ENCODE peak calls at places on chromosomes 3 and 15, in seven cellular contexts. F, V, Z, E, B, A and X are unnamed samples.

GRCh38 chr3:126399348-126399730 is 4.6 kb downstream of the CFAP100 start:
- DNase-seq in F (no peak), V (no peak), Z (no peak), E (no peak), B (no peak), A (no peak), X (no peak)

GRCh38 chr3:12822725-12823373 is 18.5 kb downstream of the RPL32 start:
- DNase-seq in F (peak; percentile 29), V (no peak), Z (no peak), E (no peak), B (no peak), A (peak; percentile 54), X (no peak)

GRCh38 chr3:95815828-95816227 is 998.6 kb upstream of the EPHA6 start:
- DNase-seq in F (no peak), V (no peak), Z (no peak), E (no peak), B (no peak), A (no peak), X (no peak)

GRCh38 chr3:74546426-74546825 is 68.0 kb downstream of the CNTN3 start:
- DNase-seq in F (no peak), V (no peak), Z (peak; percentile 26), E (no peak), B (no peak), A (no peak), X (no peak)

GRCh38 chr15:63870403-63871209 is 36.9 kb upstream of the HERC1 start:
- DNase-seq in F (no peak), V (no peak), Z (peak; percentile 29), E (peak; percentile 59), B (no peak), A (peak; percentile 51), X (no peak)

GRCh38 chr15:31364301-31365031 is 37.8 kb downstream of the KLF13 start:
- DNase-seq in F (no peak), V (peak; percentile 57), Z (no peak), E (peak; percentile 80), B (peak; percentile 56), A (no peak), X (no peak)

GRCh38 chr3:30934208-30934550 is 39.7 kb upstream of the GADL1 start:
- DNase-seq in F (peak; percentile 40), V (no peak), Z (no peak), E (no peak), B (no peak), A (peak; percentile 55), X (no peak)

GRCh38 chr15:60396964-60397771 is 618 bp downstream of the ANXA2 start:
- DNase-seq in F (no peak), V (peak; percentile 86), Z (peak; percentile 66), E (peak; percentile 79), B (peak; percentile 52), A (peak; percentile 87), X (peak; percentile 83)

GRCh38 chr3:38131621-38132369 is 5.1 kb downstream of the ACAA1 start:
- DNase-seq in F (no peak), V (peak; percentile 31), Z (peak; percentile 25), E (peak; percentile 59), B (no peak), A (peak; percentile 53), X (no peak)

GRCh38 chr3:414063-414462 is 217.5 kb downstream of the CHL1 start:
- DNase-seq in F (no peak), V (no peak), Z (no peak), E (no peak), B (no peak), A (peak; percentile 14), X (no peak)

GRCh38 chr3:18046131-18046530 is 303.7 kb upstream of the TBC1D5 start:
- DNase-seq in F (no peak), V (no peak), Z (no peak), E (no peak), B (no peak), A (no peak), X (no peak)

GRCh38 chr3:66393486-66394260 is 107.1 kb downstream of the LRIG1 start:
- DNase-seq in F (no peak), V (no peak), Z (no peak), E (no peak), B (no peak), A (no peak), X (peak; percentile 44)

GRCh38 chr15:73915085-73915484 is 11.2 kb upstream of the LOXL1 start:
- DNase-seq in F (no peak), V (no peak), Z (no peak), E (no peak), B (no peak), A (no peak), X (no peak)

GRCh38 chr3:154304116-154304786 is 20.0 kb downstream of the DHX36 start:
- DNase-seq in F (no peak), V (no peak), Z (no peak), E (no peak), B (no peak), A (no peak), X (no peak)

GRCh38 chr3:120429921-120430361 is 20.9 kb downstream of the FSTL1 start:
- DNase-seq in F (no peak), V (no peak), Z (no peak), E (no peak), B (no peak), A (no peak), X (no peak)

GRCh38 chr3:123036352-123037014 is 8.9 kb upstream of the SEMA5B start:
- DNase-seq in F (no peak), V (no peak), Z (no peak), E (peak; percentile 57), B (no peak), A (no peak), X (no peak)

GRCh38 chr15:57696146-57696545 is 10.4 kb upstream of the POLR2M start:
- DNase-seq in F (no peak), V (no peak), Z (no peak), E (no peak), B (no peak), A (no peak), X (no peak)

GRCh38 chr15:57694264-57694663 is 12.2 kb upstream of the POLR2M start:
- DNase-seq in F (no peak), V (no peak), Z (no peak), E (no peak), B (no peak), A (no peak), X (no peak)

GRCh38 chr15:57703387-57703786 is 3.1 kb upstream of the POLR2M start:
- DNase-seq in F (no peak), V (no peak), Z (no peak), E (no peak), B (no peak), A (no peak), X (no peak)

GRCh38 chr15:57697588-57697987 is 8.9 kb upstream of the POLR2M start:
- DNase-seq in F (no peak), V (no peak), Z (no peak), E (no peak), B (no peak), A (no peak), X (no peak)

GRCh38 chr15:57698243-57698642 is 8.3 kb upstream of the POLR2M start:
- DNase-seq in F (no peak), V (no peak), Z (no peak), E (no peak), B (no peak), A (no peak), X (no peak)
- H3K4me1 ChIP-seq in F (no peaks in the 10 kb centered on the region), V (no peaks in the 10 kb centered on the region), Z (no peaks in the 10 kb centered on the region), E (no peaks in the 10 kb centered on the region), B (no peaks in the 10 kb centered on the region), A (no peaks in the 10 kb centered on the region), X (peaks cover 11% of the 10 kb centered on the region)

GRCh38 chr15:96119734-96120133 is 210.8 kb upstream of the NR2F2 start:
- DNase-seq in F (no peak), V (no peak), Z (no peak), E (no peak), B (no peak), A (no peak), X (no peak)
- TF ChIP-seq POLR2A in F (no peak), V (no peak), Z (no peak), E (no peak), B (no peak), A (no peak), X (no peak)

GRCh38 chr3:58421004-58421403 is 12.6 kb downstream of the PDHB start:
- DNase-seq in F (no peak), V (no peak), Z (no peak), E (no peak), B (no peak), A (no peak), X (no peak)

GRCh38 chr3:58418227-58418626 is 15.4 kb downstream of the PDHB start:
- DNase-seq in F (no peak), V (no peak), Z (no peak), E (no peak), B (no peak), A (no peak), X (no peak)

GRCh38 chr3:58417075-58417474 is 16.6 kb downstream of the PDHB start:
- DNase-seq in F (no peak), V (no peak), Z (no peak), E (no peak), B (no peak), A (no peak), X (no peak)

GRCh38 chr3:58422756-58423324 is 10.8 kb downstream of the PDHB start:
- DNase-seq in F (no peak), V (no peak), Z (no peak), E (no peak), B (no peak), A (peak; percentile 51), X (no peak)

DNA sequence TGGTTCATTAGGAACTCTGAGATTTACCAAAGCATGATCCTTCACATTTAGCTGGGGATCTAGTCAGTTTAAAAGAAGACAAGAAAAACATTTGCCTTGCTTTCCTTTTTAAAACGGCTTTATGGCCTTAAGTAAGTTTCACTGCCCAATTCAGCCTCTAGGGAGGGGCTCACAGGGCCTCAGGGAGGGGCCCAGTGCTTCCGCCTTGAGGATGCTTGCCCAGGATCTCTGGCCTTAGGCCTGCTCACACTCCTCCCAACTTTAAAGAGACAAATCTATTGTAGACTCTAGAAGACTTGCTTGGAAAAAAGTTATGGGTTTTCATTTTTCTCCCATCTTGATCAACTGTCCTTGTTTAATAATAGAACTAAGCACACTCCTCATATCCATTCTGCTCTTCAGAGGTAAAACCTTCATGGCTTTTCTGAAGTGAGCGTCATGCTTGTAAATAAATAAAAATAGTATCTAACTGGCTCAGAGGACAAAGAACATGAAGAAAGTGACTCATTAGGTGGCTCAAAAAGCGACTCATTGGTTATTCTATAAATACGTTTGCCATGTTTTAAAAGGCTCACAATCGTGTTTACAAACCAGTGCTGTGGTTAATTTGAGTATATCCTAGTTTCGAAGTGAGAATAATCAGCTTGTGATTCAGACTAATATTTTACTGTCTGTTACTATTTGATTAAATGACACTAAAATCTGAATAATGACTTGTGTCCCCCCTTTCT is 13.7 kb downstream of the PDHB start:
- DNase-seq in F (no peak), V (peak; percentile 70), Z (no peak), E (no peak), B (no peak), A (no peak), X (peak; percentile 75)
- TF ChIP-seq CTCF in F (no peak), V (peak; percentile 10), Z (no peak), E (no peak), B (no peak), A (no peak), X (no peak)

DNA sequence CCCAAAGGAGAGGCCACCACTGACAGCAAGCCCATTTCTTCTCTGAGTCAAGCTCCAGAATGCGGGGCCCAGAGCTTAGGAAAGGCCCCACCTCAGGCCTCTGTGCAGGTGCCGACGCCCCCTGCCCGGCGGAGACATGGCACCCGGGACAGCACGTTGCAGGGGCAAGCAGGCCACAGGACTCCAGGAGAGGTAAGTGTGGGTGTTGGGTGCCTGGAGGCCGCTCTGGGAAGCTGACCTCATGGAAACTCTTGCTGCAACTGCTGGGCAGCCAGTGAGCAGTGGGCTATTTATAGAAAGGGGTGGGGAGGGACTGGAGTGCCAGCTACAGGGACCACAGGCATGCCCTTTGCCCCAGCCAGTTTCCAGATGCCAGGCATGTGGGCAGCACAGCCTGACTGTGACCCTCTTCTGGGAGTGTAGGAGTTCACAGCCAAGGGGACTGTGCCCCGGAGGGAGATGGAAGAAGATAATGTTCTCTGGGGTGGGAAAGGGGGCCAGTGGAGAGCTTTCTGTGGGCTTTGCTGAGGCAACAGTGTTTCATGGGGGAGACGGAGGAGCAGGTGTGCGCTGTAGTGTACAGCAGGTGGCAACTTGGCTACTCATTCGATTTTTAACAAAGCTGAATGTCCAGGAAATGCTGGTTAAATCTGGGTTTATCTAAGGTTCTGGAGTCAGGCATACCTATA is 23.7 kb downstream of the ALPK3 start:
- DNase-seq in F (peak; percentile 29), V (peak; percentile 64), Z (peak; percentile 92), E (peak; percentile 95), B (peak; percentile 88), A (peak; percentile 73), X (peak; percentile 93)
- H3K4me1 ChIP-seq in F (peaks cover 27% of the 10 kb centered on the region), V (peaks cover 15% of the 10 kb centered on the region), Z (peaks cover 57% of the 10 kb centered on the region), E (peaks cover 10% of the 10 kb centered on the region), B (peaks cover 68% of the 10 kb centered on the region), A (peaks cover 20% of the 10 kb centered on the region), X (peaks cover 46% of the 10 kb centered on the region)